ENCODE peak calls at places on chromosomes 13 and 19, in six cellular contexts. Y, T, I, W, P and V are unnamed samples.

GRCh38 chr13:91580749-91581148 is 182.3 kb downstream of the GPC5 start:
- DNase-seq in Y (no peak), T (no peak), I (no peak), W (no peak), P (no peak), V (no peak)

GRCh38 chr19:47446534-47447469 is 24.9 kb downstream of the SLC8A2 start:
- DNase-seq in Y (no peak), T (no peak), I (no peak), W (no peak), P (no peak), V (peak; percentile 96)

GRCh38 chr13:21949818-21950429 is 279.1 kb downstream of the FGF9 start:
- DNase-seq in Y (no peak), T (no peak), I (no peak), W (peak; percentile 44), P (no peak), V (no peak)

GRCh38 chr13:95226932-95227718 is 74.1 kb downstream of the ABCC4 start:
- DNase-seq in Y (no peak), T (no peak), I (no peak), W (no peak), P (no peak), V (no peak)

GRCh38 chr13:51282322-51282721 is 57.2 kb upstream of the SERPINE3 start:
- DNase-seq in Y (no peak), T (no peak), I (no peak), W (no peak), P (no peak), V (peak; percentile 11)

GRCh38 chr13:23159205-23159586 is 21.6 kb upstream of the SGCG start:
- DNase-seq in Y (no peak), T (peak; percentile 29), I (peak; percentile 69), W (peak; percentile 13), P (peak; percentile 3), V (peak; percentile 76)

GRCh38 chr13:62829476-62829875 is 1413.8 kb upstream of the PCDH20 start:
- DNase-seq in Y (no peak), T (no peak), I (no peak), W (no peak), P (no peak), V (no peak)

GRCh38 chr19:15293751-15294505 is 38.4 kb downstream of the BRD4 start:
- DNase-seq in Y (peak; percentile 39), T (peak; percentile 70), I (no peak), W (peak; percentile 66), P (no peak), V (no peak)

GRCh38 chr19:17429661-17430101 is 9.8 kb downstream of the MVB12A start:
- DNase-seq in Y (no peak), T (no peak), I (no peak), W (no peak), P (no peak), V (no peak)

GRCh38 chr19:5547881-5548280 is 19.9 kb downstream of the TINCR start:
- DNase-seq in Y (no peak), T (peak; percentile 61), I (no peak), W (peak; percentile 51), P (peak; percentile 46), V (peak; percentile 70)
- TF ChIP-seq CTCF in Y (peak; percentile 57), T (peak; percentile 77), I (peak; percentile 72), W (peak; percentile 68), P (peak; percentile 74), V (peak; percentile 87)

GRCh38 chr13:73417012-73417615 is 358.3 kb downstream of the KLF5 start:
- DNase-seq in Y (no peak), T (peak; percentile 52), I (no peak), W (no peak), P (no peak), V (no peak)
- TF ChIP-seq CTCF in Y (peak; percentile 38), T (peak; percentile 61), I (peak; percentile 28), W (peak; percentile 18), P (peak; percentile 66), V (peak; percentile 62)

GRCh38 chr19:54440641-54441040 is 8.4 kb upstream of the LENG8 start:
- DNase-seq in Y (no peak), T (no peak), I (no peak), W (no peak), P (no peak), V (no peak)

GRCh38 chr19:54436031-54436523 is 12.9 kb upstream of the LENG8 start:
- DNase-seq in Y (no peak), T (peak; percentile 36), I (no peak), W (no peak), P (no peak), V (peak; percentile 43)

GRCh38 chr19:54435551-54436016 is 13.4 kb upstream of the LENG8 start:
- DNase-seq in Y (no peak), T (no peak), I (no peak), W (no peak), P (no peak), V (no peak)

GRCh38 chr19:54436561-54437229 is 12.3 kb upstream of the LENG8 start:
- DNase-seq in Y (no peak), T (peak; percentile 57), I (no peak), W (no peak), P (no peak), V (no peak)

DNA sequence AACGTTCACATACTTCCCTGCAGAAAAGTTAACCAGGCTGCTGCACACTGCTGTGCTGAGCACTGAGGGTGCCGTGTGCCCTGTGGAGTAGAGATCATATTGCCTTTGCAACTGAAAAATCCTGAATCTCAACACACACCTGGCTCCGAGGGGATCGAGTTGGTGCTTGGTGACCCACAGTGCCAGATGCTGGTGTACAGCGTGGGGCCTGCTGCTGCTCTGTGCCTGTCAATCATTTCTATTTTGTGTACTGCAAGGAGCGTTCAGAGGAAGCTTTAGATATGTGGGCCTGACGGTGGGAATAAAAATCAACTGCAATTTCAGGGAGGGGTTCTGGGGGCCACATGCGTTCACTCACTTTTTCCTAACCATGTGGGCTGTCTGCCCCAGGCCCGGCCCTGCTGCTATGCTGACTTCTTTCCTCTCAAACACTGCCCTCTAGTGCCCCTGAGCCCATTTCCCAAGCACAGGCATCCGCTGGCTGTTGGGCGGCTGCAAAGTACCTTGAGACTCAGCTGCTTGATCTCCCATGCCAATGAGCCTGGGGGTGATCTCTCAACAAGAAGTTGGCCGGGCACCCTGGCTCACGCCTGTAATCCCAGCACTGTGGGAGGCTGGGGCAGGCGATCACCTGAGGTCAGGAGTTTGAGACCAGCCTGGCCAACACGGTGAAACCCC is 9.7 kb upstream of the LENG8 start:
- DNase-seq in Y (no peak), T (peak; percentile 67), I (peak; percentile 59), W (no peak), P (no peak), V (peak; percentile 83)
- TF ChIP-seq CTCF in Y (peak; percentile 54), T (peak; percentile 70), I (peak; percentile 60), W (peak; percentile 31), P (peak; percentile 66), V (peak; percentile 75)

GRCh38 chr13:38866649-38867048 is 124.0 kb downstream of the STOML3 start:
- DNase-seq in Y (no peak), T (peak; percentile 44), I (no peak), W (no peak), P (no peak), V (no peak)
- TF ChIP-seq CTCF in Y (no peak), T (peak; percentile 5), I (no peak), W (no peak), P (no peak), V (no peak)

GRCh38 chr19:35093430-35093829 is 22.2 kb upstream of the FXYD3 start:
- DNase-seq in Y (no peak), T (no peak), I (no peak), W (no peak), P (no peak), V (no peak)

GRCh38 chr19:35099155-35099896 is 16.3 kb upstream of the FXYD3 start:
- DNase-seq in Y (no peak), T (no peak), I (no peak), W (no peak), P (no peak), V (no peak)

GRCh38 chr19:35098413-35099049 is 17.1 kb upstream of the FXYD3 start:
- DNase-seq in Y (no peak), T (no peak), I (no peak), W (no peak), P (no peak), V (no peak)

GRCh38 chr19:35093941-35094647 is 21.5 kb upstream of the FXYD3 start:
- DNase-seq in Y (no peak), T (no peak), I (no peak), W (no peak), P (no peak), V (no peak)

GRCh38 chr19:35095667-35096368 is 19.8 kb upstream of the FXYD3 start:
- DNase-seq in Y (no peak), T (no peak), I (no peak), W (no peak), P (no peak), V (no peak)
- TF ChIP-seq CTCF in Y (no peak), T (no peak), I (no peak), W (no peak), P (no peak), V (no peak)

GRCh38 chr13:53778937-53779336 is 750.3 kb downstream of the OLFM4 start:
- DNase-seq in Y (no peak), T (no peak), I (no peak), W (no peak), P (no peak), V (no peak)
- TF ChIP-seq CTCF in Y (no peak), T (no peak), I (peak; percentile 39), W (no peak), P (no peak), V (peak; percentile 52)

GRCh38 chr19:2787115-2787514 is 1.8 kb downstream of the THOP1 start:
- DNase-seq in Y (no peak), T (no peak), I (no peak), W (no peak), P (no peak), V (no peak)

GRCh38 chr19:2782936-2783780 is at the start of gene SGTA:
- DNase-seq in Y (peak; percentile 97), T (peak; percentile 100), I (peak; percentile 94), W (peak; percentile 99), P (peak; percentile 99), V (peak; percentile 99)

GRCh38 chr19:2788237-2788636 is 2.9 kb downstream of the THOP1 start:
- DNase-seq in Y (no peak), T (no peak), I (no peak), W (no peak), P (no peak), V (no peak)

GRCh38 chr19:2783781-2784145 is 690 bp upstream of the SGTA start:
- DNase-seq in Y (no peak), T (no peak), I (no peak), W (no peak), P (no peak), V (no peak)

GRCh38 chr19:2785244-2786000 is at the start of gene THOP1:
- DNase-seq in Y (peak; percentile 93), T (peak; percentile 99), I (peak; percentile 96), W (peak; percentile 99), P (peak; percentile 98), V (peak; percentile 99)
- TF ChIP-seq CTCF in Y (no peak), T (no peak), I (no peak), W (peak; percentile 11), P (no peak), V (no peak)